ENCODE peak calls at places on chromosomes 6 and 20, in ten cellular contexts. U is cardiac muscle cell, E is Peyer's patch, K is stomach, H is pancreas, Z is BJ, N is mammary epithelial cell, P is H7, F is LNCaP clone FGC, V is HAP-1. Q is an unnamed sample.

GRCh38 chr6:18207949-18208348 is 52.7 kb downstream of the KDM1B start:
- DNase-seq in U (no peak), E (no peak), K (no peak), H (no peak), Z (no peak), N (no peak), P (no peak), F (no peak), V (no peak), Q (no peak)

GRCh38 chr6:128158496-128158895 is 257.6 kb upstream of the THEMIS start:
- DNase-seq in U (peak), E (no peak), K (no peak), H (no peak), Z (no peak), N (no peak), P (no peak), F (no peak), V (no peak), Q (no peak)

GRCh38 chr6:133809406-133809805 is 79.5 kb upstream of the TCF21 start:
- DNase-seq in U (peak), E (no peak), K (no peak), H (no peak), Z (no peak), N (peak), P (no peak), F (no peak), V (no peak), Q (no peak)

GRCh38 chr20:34773726-34774125 is 51.7 kb downstream of the NCOA6 start:
- DNase-seq in U (no peak), E (no peak), K (no peak), H (no peak), Z (no peak), N (no peak), P (no peak), F (no peak), V (no peak), Q (no peak)

GRCh38 chr6:35016417-35017221 is 124.5 kb downstream of the TCP11 start:
- DNase-seq in U (peak), E (no peak), K (peak), H (no peak), Z (peak), N (no peak), P (no peak), F (no peak), V (no peak), Q (no peak)

GRCh38 chr6:157240059-157240959 is 83.0 kb downstream of the TMEM242 start:
- DNase-seq in U (peak), E (no peak), K (no peak), H (no peak), Z (no peak), N (no peak), P (peak), F (no peak), V (peak), Q (peak)

GRCh38 chr6:73079611-73079955 is 145.7 kb downstream of the KHDC1L start:
- DNase-seq in U (peak), E (no peak), K (no peak), H (no peak), Z (peak), N (peak), P (no peak), F (no peak), V (no peak), Q (no peak)

GRCh38 chr6:53734473-53735299 is 60.1 kb upstream of the LRRC1 start:
- DNase-seq in U (peak), E (peak), K (peak), H (no peak), Z (peak), N (peak), P (peak), F (no peak), V (peak), Q (no peak)

GRCh38 chr20:38764563-38765355 is 16.5 kb downstream of the ACTR5 start:
- DNase-seq in U (peak), E (no peak), K (peak), H (no peak), Z (peak), N (peak), P (no peak), F (no peak), V (no peak), Q (peak)

GRCh38 chr6:121201108-121201507 is 133.2 kb downstream of the TBC1D32 start:
- DNase-seq in U (peak), E (no peak), K (no peak), H (no peak), Z (no peak), N (peak), P (no peak), F (no peak), V (no peak), Q (no peak)

GRCh38 chr6:3209114-3210023 is 18.1 kb downstream of the TUBB2B start:
- DNase-seq in U (peak), E (no peak), K (peak), H (no peak), Z (peak), N (peak), P (peak), F (no peak), V (peak), Q (no peak)

GRCh38 chr6:80541886-80542285 is 435.4 kb downstream of the BCKDHB start:
- DNase-seq in U (no peak), E (no peak), K (no peak), H (no peak), Z (no peak), N (no peak), P (no peak), F (no peak), V (no peak), Q (no peak)

GRCh38 chr20:62972270-62973032 is 19.9 kb downstream of the SLC17A9 start:
- DNase-seq in U (peak), E (peak), K (peak), H (peak), Z (no peak), N (peak), P (peak), F (peak), V (peak), Q (peak)
- H3K4me3 ChIP-seq in U (no peak), E (peak), K (peak), H (no peak), Z (peak), N (peak), P (peak), F (no peak), V (no peak), Q (peak)

GRCh38 chr20:58708246-58708931 is 15.8 kb downstream of the NPEPL1 start:
- DNase-seq in U (no peak), E (peak), K (peak), H (peak), Z (no peak), N (no peak), P (peak), F (no peak), V (no peak), Q (peak)

GRCh38 chr20:58707770-58708169 is 15.2 kb downstream of the NPEPL1 start:
- DNase-seq in U (no peak), E (no peak), K (no peak), H (no peak), Z (no peak), N (no peak), P (no peak), F (no peak), V (no peak), Q (no peak)

GRCh38 chr20:58706975-58707681 is 14.5 kb downstream of the NPEPL1 start:
- DNase-seq in U (no peak), E (peak), K (no peak), H (peak), Z (no peak), N (no peak), P (no peak), F (no peak), V (no peak), Q (no peak)

GRCh38 chr20:58705525-58705924 is 12.9 kb downstream of the NPEPL1 start:
- DNase-seq in U (no peak), E (no peak), K (no peak), H (peak), Z (no peak), N (no peak), P (peak), F (no peak), V (no peak), Q (no peak)

GRCh38 chr20:58706150-58706892 is 13.7 kb downstream of the NPEPL1 start:
- DNase-seq in U (no peak), E (no peak), K (no peak), H (peak), Z (no peak), N (no peak), P (peak), F (no peak), V (no peak), Q (no peak)
- H3K4me3 ChIP-seq in U (no peak), E (no peak), K (no peak), H (no peak), Z (no peak), N (no peak), P (no peak), F (no peak), V (no peak), Q (no peak)

DNA sequence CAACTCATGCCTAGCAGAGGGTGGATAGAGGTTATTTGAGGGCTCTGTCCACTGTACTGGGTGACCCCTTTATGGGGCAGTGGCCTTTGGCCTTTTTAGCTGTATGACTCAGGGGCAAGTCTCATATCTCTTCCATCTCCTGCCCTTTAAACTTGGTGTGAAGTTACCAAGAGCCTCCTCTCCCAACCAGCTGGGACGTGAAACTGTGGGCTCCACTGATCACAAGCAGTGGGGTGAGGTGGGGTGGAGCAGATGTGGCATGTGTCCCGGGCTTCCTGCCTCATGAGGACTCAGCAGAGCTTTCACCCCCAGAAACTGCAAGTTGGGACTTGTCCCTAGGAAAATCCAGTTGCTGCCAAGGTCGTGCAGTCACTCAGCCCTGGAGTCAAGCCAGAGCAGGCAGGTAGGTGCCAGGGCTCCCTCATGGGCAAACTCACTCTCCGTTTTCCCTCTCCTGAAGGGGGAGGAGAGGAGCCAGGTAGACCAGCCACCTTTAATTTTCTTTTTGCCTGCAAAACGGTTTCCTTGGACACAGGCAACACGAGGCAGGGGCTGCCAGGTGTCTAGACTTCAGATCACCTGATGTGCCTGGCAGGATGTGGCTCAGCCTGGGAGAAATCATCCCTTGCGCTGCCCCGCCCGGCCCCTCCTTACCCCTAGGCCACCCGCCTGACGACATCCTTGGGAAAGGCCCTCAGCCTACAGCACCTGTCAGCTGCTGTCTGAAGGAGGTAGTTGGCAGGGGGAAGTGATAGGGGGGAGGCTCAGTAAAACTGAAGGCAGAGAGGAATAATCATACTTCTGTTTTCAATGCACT is 4.0 kb downstream of the CDKN1A start:
- DNase-seq in U (no peak), E (peak), K (peak), H (peak), Z (no peak), N (peak), P (no peak), F (peak), V (no peak), Q (no peak)
- H3K4me3 ChIP-seq in U (no peak), E (peak), K (no peak), H (no peak), Z (peak), N (peak), P (no peak), F (peak), V (no peak), Q (peak)

GRCh38 chr6:147768969-147769368 is 260.5 kb downstream of the SAMD5 start:
- DNase-seq in U (no peak), E (no peak), K (no peak), H (no peak), Z (no peak), N (no peak), P (no peak), F (no peak), V (no peak), Q (no peak)
- H3K4me3 ChIP-seq in U (no peak), E (no peak), K (no peak), H (no peak), Z (no peak), N (no peak), P (no peak), F (no peak), V (no peak), Q (no peak)

GRCh38 chr6:19336579-19336978 is 500.6 kb upstream of the ID4 start:
- DNase-seq in U (no peak), E (no peak), K (no peak), H (no peak), Z (no peak), N (no peak), P (peak), F (no peak), V (no peak), Q (no peak)

GRCh38 chr6:19337103-19337502 is 500.1 kb upstream of the ID4 start:
- DNase-seq in U (peak), E (no peak), K (no peak), H (no peak), Z (no peak), N (no peak), P (peak), F (no peak), V (no peak), Q (no peak)

GRCh38 chr6:19333936-19334335 is 503.2 kb upstream of the ID4 start:
- DNase-seq in U (peak), E (no peak), K (no peak), H (no peak), Z (no peak), N (peak), P (no peak), F (peak), V (no peak), Q (no peak)

GRCh38 chr6:19329078-19329477 is 508.1 kb upstream of the ID4 start:
- DNase-seq in U (no peak), E (no peak), K (no peak), H (no peak), Z (no peak), N (no peak), P (no peak), F (no peak), V (no peak), Q (no peak)

GRCh38 chr6:19332806-19333460 is 504.2 kb upstream of the ID4 start:
- DNase-seq in U (no peak), E (no peak), K (no peak), H (no peak), Z (no peak), N (no peak), P (no peak), F (peak), V (no peak), Q (no peak)
- H3K4me3 ChIP-seq in U (no peak), E (no peak), K (no peak), H (no peak), Z (no peak), N (no peak), P (no peak), F (no peak), V (no peak), Q (no peak)

GRCh38 chr6:42960243-42961019 is at the start of gene GNMT:
- DNase-seq in U (peak), E (peak), K (peak), H (peak), Z (no peak), N (peak), P (peak), F (peak), V (no peak), Q (no peak)
- H3K4me3 ChIP-seq in U (peak), E (peak), K (peak), H (peak), Z (peak), N (peak), P (peak), F (peak), V (no peak), Q (peak)

Q was measured in coronary artery.